ENCODE peak calls at places on chromosome 10, in eight cellular contexts. V, Z, F, P, K, D, S and N are unnamed samples.

GRCh38 chr10:30434273-30435067 is 486 bp downstream of the MAP3K8 start:
- DNase-seq in D (peak), V (peak), F (peak), S (no peak), Z (peak), P (peak), K (no peak), N (peak)

GRCh38 chr10:70222340-70222794 is 10.9 kb downstream of the PPA1 start:
- DNase-seq in D (no peak), V (no peak), F (no peak), S (no peak), P (no peak), K (no peak), Z (no peak), N (no peak)

GRCh38 chr10:129495697-129496096 is 28.7 kb downstream of the MGMT start:
- DNase-seq in V (no peak), P (no peak), F (no peak), Z (no peak), K (no peak), S (no peak), D (no peak), N (no peak)

GRCh38 chr10:73850863-73851461 is 23.4 kb downstream of the CAMK2G start:
- DNase-seq in P (no peak), F (peak), K (no peak), S (no peak), Z (peak), D (peak), V (peak), N (no peak)

GRCh38 chr10:77320852-77321496 is 316.6 kb downstream of the KCNMA1 start:
- DNase-seq in Z (no peak), S (no peak), F (no peak), P (no peak), D (no peak), V (peak), K (no peak), N (no peak)

GRCh38 chr10:130763071-130763470 is 548.5 kb downstream of the TCERG1L start:
- DNase-seq in D (no peak), F (no peak), K (no peak), V (no peak), P (peak), S (no peak), Z (no peak), N (no peak)

GRCh38 chr10:125113661-125114388 is 46.5 kb downstream of the CTBP2 start:
- DNase-seq in Z (no peak), P (no peak), F (peak), V (peak), K (no peak), S (no peak), D (peak), N (no peak)

GRCh38 chr10:119306964-119307363 is 99.6 kb downstream of the GRK5 start:
- DNase-seq in S (no peak), Z (no peak), K (no peak), F (no peak), D (no peak), V (no peak), P (no peak), N (no peak)

GRCh38 chr10:5404188-5405041 is at the start of gene TUBAL3:
- DNase-seq in F (no peak), S (no peak), D (no peak), K (no peak), V (peak), Z (peak), P (no peak), N (no peak)

GRCh38 chr10:119408969-119409371 is 133.5 kb downstream of the RGS10 start:
- DNase-seq in K (no peak), D (no peak), P (no peak), V (peak), F (no peak), Z (no peak), S (no peak), N (no peak)

GRCh38 chr10:13414855-13415254 is 66.8 kb upstream of the SEPHS1 start:
- DNase-seq in F (no peak), S (no peak), V (peak), D (no peak), K (no peak), Z (no peak), P (no peak), N (no peak)

GRCh38 chr10:14608381-14609001 is 166.2 kb downstream of the FAM107B start:
- DNase-seq in Z (no peak), P (no peak), F (no peak), V (no peak), D (no peak), S (no peak), K (no peak), N (no peak)

GRCh38 chr10:101273330-101273729 is 44.1 kb upstream of the LBX1 start:
- DNase-seq in K (no peak), P (no peak), F (no peak), S (no peak), D (no peak), V (no peak), Z (no peak), N (no peak)

GRCh38 chr10:46525824-46526681 is 30.4 kb downstream of the GPRIN2 start:
- DNase-seq in K (no peak), P (peak), D (no peak), Z (no peak), V (peak), F (no peak), S (no peak), N (no peak)

GRCh38 chr10:45580781-45581496 is 91.6 kb downstream of the ZFAND4 start:
- DNase-seq in D (no peak), S (no peak), Z (no peak), F (no peak), V (no peak), P (no peak), K (no peak), N (no peak)

GRCh38 chr10:89134963-89135362 is 72.2 kb downstream of the CH25H start:
- DNase-seq in S (no peak), D (no peak), V (no peak), P (no peak), Z (no peak), K (no peak), F (no peak), N (no peak)

GRCh38 chr10:91410638-91411367 is 659 bp downstream of the HECTD2 start:
- DNase-seq in Z (no peak), K (no peak), F (peak), V (peak), S (no peak), P (no peak), D (peak), N (no peak)

GRCh38 chr10:12348341-12348869 is 942 bp upstream of the CAMK1D start:
- DNase-seq in Z (peak), S (no peak), F (peak), K (no peak), V (no peak), P (no peak), D (no peak), N (no peak)

GRCh38 chr10:24811906-24812305 is 88.2 kb upstream of the ARHGAP21 start:
- DNase-seq in P (no peak), V (no peak), K (peak), Z (no peak), D (peak), S (no peak), F (no peak), N (peak)

GRCh38 chr10:93280121-93280698 is 201.9 kb downstream of the MYOF start:
- DNase-seq in D (no peak), F (no peak), S (no peak), Z (no peak), K (no peak), V (no peak), P (no peak), N (no peak)

GRCh38 chr10:106513328-106513727 is 651.2 kb downstream of the SORCS1 start:
- DNase-seq in K (no peak), P (no peak), V (peak), S (no peak), F (no peak), Z (no peak), D (no peak), N (peak)

GRCh38 chr10:126065751-126066150 is 169.4 kb downstream of the FANK1 start:
- DNase-seq in S (no peak), P (no peak), Z (no peak), D (no peak), F (no peak), K (no peak), V (no peak), N (no peak)

GRCh38 chr10:94219829-94220228 is 142.9 kb downstream of the NOC3L start:
- DNase-seq in V (no peak), P (no peak), S (no peak), K (no peak), F (no peak), Z (no peak), D (no peak), N (no peak)

GRCh38 chr10:64519831-64520230 is 998.6 kb downstream of the REEP3 start:
- DNase-seq in D (no peak), S (no peak), K (no peak), Z (no peak), V (no peak), P (no peak), F (no peak), N (no peak)

GRCh38 chr10:46552526-46553237 is 3.8 kb downstream of the GPRIN2 start:
- DNase-seq in V (no peak), F (no peak), D (peak), P (peak), S (no peak), K (no peak), Z (no peak), N (no peak)

GRCh38 chr10:60848126-60848525 is 69.8 kb downstream of the CDK1 start:
- DNase-seq in D (peak), S (no peak), F (peak), V (peak), Z (peak), P (no peak), K (no peak), N (no peak)

GRCh38 chr10:92689663-92690210 is at the start of gene HHEX:
- DNase-seq in S (peak), D (no peak), V (peak), K (no peak), P (no peak), Z (peak), F (peak), N (peak)

GRCh38 chr10:69704231-69704630 is 74.2 kb downstream of the FAM241B start:
- DNase-seq in P (no peak), Z (no peak), V (no peak), S (no peak), K (no peak), F (no peak), D (no peak), N (no peak)

GRCh38 chr10:121873236-121873635 is 54.6 kb downstream of the ATE1 start:
- DNase-seq in S (no peak), K (no peak), D (no peak), F (no peak), Z (no peak), V (peak), P (no peak), N (no peak)

GRCh38 chr10:79182763-79183467 is 114.1 kb downstream of the ZMIZ1 start:
- DNase-seq in D (no peak), F (peak), Z (no peak), S (no peak), V (no peak), K (no peak), P (no peak), N (no peak)

GRCh38 chr10:62424026-62424425 is 49.9 kb downstream of the ZNF365 start:
- DNase-seq in P (no peak), S (no peak), V (no peak), D (no peak), Z (no peak), K (no peak), F (no peak), N (no peak)

GRCh38 chr10:13913890-13914289 is 327.1 kb downstream of the PRPF18 start:
- DNase-seq in K (no peak), P (no peak), D (no peak), F (no peak), V (no peak), Z (peak), S (no peak), N (peak)

GRCh38 chr10:104447331-104447730 is 93.7 kb downstream of the CFAP58 start:
- DNase-seq in D (no peak), V (no peak), S (no peak), P (no peak), K (no peak), F (no peak), Z (no peak), N (no peak)

GRCh38 chr10:124152139-124152780 is 58.9 kb upstream of the CHST15 start:
- DNase-seq in V (peak), P (no peak), Z (peak), S (no peak), K (no peak), D (peak), F (no peak), N (no peak)

GRCh38 chr10:44020322-44021111 is 364.4 kb downstream of the CXCL12 start:
- DNase-seq in F (no peak), S (no peak), K (no peak), D (no peak), V (no peak), Z (no peak), P (no peak), N (no peak)

GRCh38 chr10:69089638-69090599 is 2.0 kb downstream of the SRGN start:
- DNase-seq in P (peak), Z (no peak), D (no peak), K (no peak), V (peak), S (peak), F (no peak), N (no peak)